ENCODE peak calls at places on chromosomes 5 and 9, in nine cellular contexts. One of them, this sample, is unnamed.

GRCh38 chr5:98968056-98968564 is 39.3 kb upstream of the CHD1 start:
- DNase-seq in left cardiac atrium: no peak
- DNase-seq in fibroblast of villous mesenchyme: no peak
- DNase-seq in iPS-NIHi11: no peak
- DNase-seq in RWPE1: no peak
- DNase-seq in mucosa of descending colon: no peak
- DNase-seq in T follicular helper cell: no peak
- DNase-seq in tibial nerve: no peak
- DNase-seq in activated gamma-delta T cell treated with Interleukin-2 at 50 U/mL for 16 hours: no peak
- DNase-seq in this sample: no peak

GRCh38 chr9:27473135-27473534 is 51.0 kb upstream of the IFNK start:
- DNase-seq in iPS-NIHi11: no peak
- DNase-seq in left cardiac atrium: peak; percentile 39
- DNase-seq in tibial nerve: no peak
- DNase-seq in activated gamma-delta T cell treated with Interleukin-2 at 50 U/mL for 16 hours: no peak
- DNase-seq in mucosa of descending colon: no peak
- DNase-seq in T follicular helper cell: no peak
- DNase-seq in RWPE1: no peak
- DNase-seq in fibroblast of villous mesenchyme: peak; percentile 63
- DNase-seq in this sample: peak; percentile 81

GRCh38 chr9:26012797-26013594 is 334.8 kb upstream of the TUSC1 start:
- DNase-seq in iPS-NIHi11: no peak
- DNase-seq in activated gamma-delta T cell treated with Interleukin-2 at 50 U/mL for 16 hours: no peak
- DNase-seq in tibial nerve: no peak
- DNase-seq in left cardiac atrium: no peak
- DNase-seq in RWPE1: no peak
- DNase-seq in mucosa of descending colon: no peak
- DNase-seq in T follicular helper cell: no peak
- DNase-seq in fibroblast of villous mesenchyme: peak; percentile 23
- DNase-seq in this sample: no peak

GRCh38 chr5:150298701-150299451 is 3.8 kb downstream of the ARSI start:
- DNase-seq in mucosa of descending colon: no peak
- DNase-seq in iPS-NIHi11: no peak
- DNase-seq in tibial nerve: no peak
- DNase-seq in left cardiac atrium: no peak
- DNase-seq in RWPE1: peak; percentile 95
- DNase-seq in T follicular helper cell: no peak
- DNase-seq in fibroblast of villous mesenchyme: peak; percentile 99
- DNase-seq in activated gamma-delta T cell treated with Interleukin-2 at 50 U/mL for 16 hours: no peak
- DNase-seq in this sample: no peak

GRCh38 chr5:14168139-14168792 is 25.1 kb downstream of the TRIO start:
- DNase-seq in fibroblast of villous mesenchyme: peak; percentile 60
- DNase-seq in iPS-NIHi11: no peak
- DNase-seq in T follicular helper cell: no peak
- DNase-seq in RWPE1: no peak
- DNase-seq in left cardiac atrium: no peak
- DNase-seq in activated gamma-delta T cell treated with Interleukin-2 at 50 U/mL for 16 hours: no peak
- DNase-seq in mucosa of descending colon: no peak
- DNase-seq in tibial nerve: no peak
- DNase-seq in this sample: no peak

GRCh38 chr5:37214550-37214949 is 34.6 kb downstream of the CPLANE1 start:
- DNase-seq in left cardiac atrium: no peak
- DNase-seq in tibial nerve: no peak
- DNase-seq in RWPE1: no peak
- DNase-seq in mucosa of descending colon: no peak
- DNase-seq in fibroblast of villous mesenchyme: peak; percentile 54
- DNase-seq in iPS-NIHi11: no peak
- DNase-seq in T follicular helper cell: no peak
- DNase-seq in activated gamma-delta T cell treated with Interleukin-2 at 50 U/mL for 16 hours: no peak
- DNase-seq in this sample: no peak

GRCh38 chr9:86668488-86668887 is 278.8 kb downstream of the GAS1 start:
- DNase-seq in mucosa of descending colon: no peak
- DNase-seq in RWPE1: no peak
- DNase-seq in fibroblast of villous mesenchyme: no peak
- DNase-seq in iPS-NIHi11: no peak
- DNase-seq in activated gamma-delta T cell treated with Interleukin-2 at 50 U/mL for 16 hours: no peak
- DNase-seq in tibial nerve: no peak
- DNase-seq in T follicular helper cell: no peak
- DNase-seq in left cardiac atrium: no peak
- DNase-seq in this sample: no peak

GRCh38 chr5:74534397-74535129 is 106.0 kb downstream of the ENC1 start:
- DNase-seq in RWPE1: no peak
- DNase-seq in T follicular helper cell: no peak
- DNase-seq in tibial nerve: no peak
- DNase-seq in left cardiac atrium: no peak
- DNase-seq in mucosa of descending colon: no peak
- DNase-seq in iPS-NIHi11: no peak
- DNase-seq in activated gamma-delta T cell treated with Interleukin-2 at 50 U/mL for 16 hours: no peak
- DNase-seq in fibroblast of villous mesenchyme: no peak
- DNase-seq in this sample: no peak

GRCh38 chr9:28264368-28264767 is 691.1 kb upstream of the C9orf72 start:
- DNase-seq in left cardiac atrium: no peak
- DNase-seq in activated gamma-delta T cell treated with Interleukin-2 at 50 U/mL for 16 hours: no peak
- DNase-seq in T follicular helper cell: no peak
- DNase-seq in fibroblast of villous mesenchyme: peak; percentile 21
- DNase-seq in mucosa of descending colon: no peak
- DNase-seq in iPS-NIHi11: no peak
- DNase-seq in tibial nerve: no peak
- DNase-seq in RWPE1: peak; percentile 42
- DNase-seq in this sample: no peak

GRCh38 chr9:98218562-98219363 is 26.3 kb upstream of the CORO2A start:
- DNase-seq in tibial nerve: no peak
- DNase-seq in RWPE1: no peak
- DNase-seq in mucosa of descending colon: no peak
- DNase-seq in left cardiac atrium: no peak
- DNase-seq in iPS-NIHi11: peak; percentile 79
- DNase-seq in fibroblast of villous mesenchyme: no peak
- DNase-seq in T follicular helper cell: no peak
- DNase-seq in activated gamma-delta T cell treated with Interleukin-2 at 50 U/mL for 16 hours: no peak
- DNase-seq in this sample: no peak

GRCh38 chr5:148912714-148913398 is 86.4 kb downstream of the ADRB2 start:
- DNase-seq in RWPE1: peak; percentile 100
- DNase-seq in activated gamma-delta T cell treated with Interleukin-2 at 50 U/mL for 16 hours: no peak
- DNase-seq in tibial nerve: no peak
- DNase-seq in mucosa of descending colon: no peak
- DNase-seq in fibroblast of villous mesenchyme: peak; percentile 86
- DNase-seq in left cardiac atrium: peak; percentile 33
- DNase-seq in T follicular helper cell: no peak
- DNase-seq in iPS-NIHi11: peak; percentile 74
- DNase-seq in this sample: no peak

GRCh38 chr5:80569086-80569960 is 757 bp downstream of the ANKRD34B start:
- DNase-seq in T follicular helper cell: no peak
- DNase-seq in activated gamma-delta T cell treated with Interleukin-2 at 50 U/mL for 16 hours: no peak
- DNase-seq in left cardiac atrium: no peak
- DNase-seq in fibroblast of villous mesenchyme: no peak
- DNase-seq in tibial nerve: no peak
- DNase-seq in mucosa of descending colon: no peak
- DNase-seq in iPS-NIHi11: peak; percentile 53
- DNase-seq in RWPE1: no peak
- DNase-seq in this sample: no peak

GRCh38 chr5:40983781-40984180 is 74.5 kb downstream of the C7 start:
- DNase-seq in left cardiac atrium: no peak
- DNase-seq in RWPE1: peak; percentile 44
- DNase-seq in iPS-NIHi11: no peak
- DNase-seq in T follicular helper cell: no peak
- DNase-seq in fibroblast of villous mesenchyme: no peak
- DNase-seq in activated gamma-delta T cell treated with Interleukin-2 at 50 U/mL for 16 hours: no peak
- DNase-seq in tibial nerve: no peak
- DNase-seq in mucosa of descending colon: no peak
- DNase-seq in this sample: no peak

GRCh38 chr9:87020169-87020935 is 73.0 kb upstream of the GAS1 start:
- DNase-seq in mucosa of descending colon: no peak
- DNase-seq in T follicular helper cell: no peak
- DNase-seq in left cardiac atrium: no peak
- DNase-seq in RWPE1: no peak
- DNase-seq in tibial nerve: no peak
- DNase-seq in fibroblast of villous mesenchyme: no peak
- DNase-seq in iPS-NIHi11: no peak
- DNase-seq in activated gamma-delta T cell treated with Interleukin-2 at 50 U/mL for 16 hours: no peak
- DNase-seq in this sample: no peak

GRCh38 chr5:114297915-114298314 is 64.0 kb upstream of the KCNN2 start:
- DNase-seq in T follicular helper cell: no peak
- DNase-seq in mucosa of descending colon: no peak
- DNase-seq in left cardiac atrium: no peak
- DNase-seq in RWPE1: no peak
- DNase-seq in iPS-NIHi11: no peak
- DNase-seq in activated gamma-delta T cell treated with Interleukin-2 at 50 U/mL for 16 hours: no peak
- DNase-seq in fibroblast of villous mesenchyme: no peak
- DNase-seq in tibial nerve: no peak
- DNase-seq in this sample: no peak